ENCODE peak calls at places on chromosome 2, in nine cellular contexts. P is activated CD4-positive, alpha-beta T cell treated with anti-CD3 and anti-CD28 coated beads, Interleukin-2, amount 50 U/mL, for 1 hour; I is endothelial cell; L is osteocyte; Z is stimulated activated CD8-positive, alpha-beta memory T cell treated with anti-CD3 and anti-CD28 coated beads, Interleukin-4, amount 100 ng/mL, for 4 hours; F is cardiac fibroblast; G is left cardiac atrium; K is stomach; Y is KBM-7. C is an unnamed sample.

GRCh38 chr2:205759286-205759685 is 77.0 kb downstream of the NRP2 start:
- DNase-seq in P (no peak), I (no peak), G (no peak), Z (no peak), Y (no peak), L (no peak), K (no peak), F (no peak), C (no peak)

GRCh38 chr2:150624001-150624401 is 136.5 kb upstream of the RND3 start:
- DNase-seq in L (no peak), G (no peak), P (no peak), Z (no peak), I (no peak), K (no peak), F (peak), Y (peak), C (no peak)

GRCh38 chr2:236997086-236997485 is 88.6 kb upstream of the COPS8 start:
- DNase-seq in P (no peak), L (no peak), K (peak), G (no peak), Z (no peak), I (no peak), F (no peak), Y (no peak), C (no peak)

GRCh38 chr2:119590873-119591272 is 46.6 kb downstream of the CFAP221 start:
- DNase-seq in L (no peak), Y (no peak), Z (no peak), G (no peak), K (no peak), F (no peak), I (no peak), P (no peak), C (no peak)

GRCh38 chr2:10668402-10669012 is 21.3 kb downstream of the NOL10 start:
- DNase-seq in Y (peak), I (peak), G (no peak), Z (no peak), L (no peak), P (no peak), K (no peak), F (peak), C (no peak)

GRCh38 chr2:149134335-149134923 is 95.9 kb downstream of the LYPD6B start:
- DNase-seq in F (no peak), P (no peak), Y (no peak), G (no peak), I (no peak), Z (no peak), L (no peak), K (no peak), C (no peak)

GRCh38 chr2:19021100-19021476 is 337.3 kb downstream of the OSR1 start:
- DNase-seq in P (no peak), F (peak), I (no peak), K (no peak), Z (no peak), G (no peak), Y (no peak), L (no peak), C (peak)

GRCh38 chr2:10957396-10957795 is 45.7 kb downstream of the KCNF1 start:
- DNase-seq in G (no peak), K (no peak), I (no peak), Z (no peak), L (no peak), F (no peak), P (no peak), Y (no peak), C (no peak)

GRCh38 chr2:217729426-217730058 is 273.3 kb downstream of the TNS1 start:
- DNase-seq in K (no peak), P (no peak), L (no peak), G (peak), Y (no peak), I (no peak), Z (no peak), F (no peak), C (no peak)

GRCh38 chr2:67571785-67572718 is 174.9 kb downstream of the ETAA1 start:
- DNase-seq in G (no peak), I (no peak), Y (no peak), L (no peak), P (no peak), Z (no peak), F (peak), K (no peak), C (no peak)